ENCODE peak calls at places on chromosomes 12 and 14, in ten cellular contexts. H, V, Q, G, L, C, A, W, Y and X are unnamed samples.

GRCh38 chr14:71536015-71536535 is 396.2 kb upstream of the RGS6 start:
- DNase-seq in V (no peak), L (no peak), G (no peak), C (no peak), Y (no peak), H (no peak), Q (no peak), W (no peak), A (no peak), X (no peak)

GRCh38 chr14:80212025-80212402 is 710 bp upstream of the DIO2 start:
- DNase-seq in Y (no peak), A (no peak), W (no peak), Q (no peak), L (no peak), V (peak; percentile 49), H (no peak), G (peak; percentile 87), C (no peak), X (no peak)

GRCh38 chr14:23525611-23526010 is 26.0 kb downstream of the ZFHX2 start:
- DNase-seq in A (no peak), G (no peak), Q (no peak), L (no peak), C (peak; percentile 21), V (no peak), Y (no peak), H (no peak), W (no peak), X (no peak)

GRCh38 chr12:116687888-116688287 is 50.0 kb downstream of the SPRING1 start:
- DNase-seq in Y (no peak), Q (peak; percentile 41), G (peak; percentile 76), L (peak; percentile 45), A (peak; percentile 86), W (no peak), H (no peak), C (peak; percentile 59), V (peak; percentile 43), X (no peak)

GRCh38 chr14:103702497-103703432 is 12.5 kb downstream of the XRCC3 start:
- DNase-seq in L (no peak), Q (no peak), W (no peak), Y (no peak), H (no peak), V (no peak), A (no peak), C (no peak), G (no peak), X (no peak)

GRCh38 chr14:36723551-36723950 is 61.9 kb downstream of the PAX9 start:
- DNase-seq in H (no peak), G (no peak), V (no peak), Y (no peak), W (no peak), L (no peak), C (no peak), Q (no peak), A (no peak), X (no peak)

GRCh38 chr12:113479578-113480335 is 8.1 kb upstream of the LHX5 start:
- DNase-seq in V (peak; percentile 15), Q (no peak), L (peak; percentile 98), G (no peak), A (peak; percentile 91), H (peak; percentile 81), C (peak; percentile 82), W (no peak), Y (no peak), X (no peak)

GRCh38 chr14:98514016-98514415 is 758.0 kb downstream of the BCL11B start:
- DNase-seq in C (no peak), V (no peak), L (no peak), A (no peak), W (no peak), Y (no peak), Q (no peak), G (no peak), H (no peak), X (no peak)

GRCh38 chr12:42483534-42483857 is 106.0 kb downstream of the PRICKLE1 start:
- DNase-seq in L (peak; percentile 71), W (no peak), V (no peak), Y (no peak), G (no peak), Q (peak; percentile 39), A (no peak), C (peak; percentile 51), H (peak; percentile 52), X (peak; percentile 25)

GRCh38 chr12:112018571-112019237 is 5.5 kb downstream of the ERP29 start:
- DNase-seq in Q (no peak), A (no peak), H (no peak), V (peak; percentile 85), W (no peak), G (no peak), Y (no peak), C (no peak), L (no peak), X (no peak)

GRCh38 chr12:88339966-88340365 is 197.9 kb downstream of the TMTC3 start:
- DNase-seq in H (no peak), C (no peak), G (no peak), L (no peak), V (peak; percentile 72), Q (no peak), A (no peak), Y (no peak), W (no peak), X (no peak)

GRCh38 chr12:52608826-52609630 is 7.8 kb upstream of the KRT72 start:
- DNase-seq in H (no peak), W (no peak), Q (no peak), Y (no peak), G (no peak), L (no peak), C (no peak), A (no peak), V (no peak), X (no peak)

GRCh38 chr12:42910656-42911055 is 321.1 kb upstream of the PRICKLE1 start:
- DNase-seq in C (no peak), W (no peak), G (no peak), H (no peak), L (no peak), Q (no peak), A (no peak), V (no peak), Y (no peak), X (no peak)

GRCh38 chr12:130838951-130839769 is at the start of gene STX2:
- DNase-seq in Q (peak; percentile 97), V (peak; percentile 75), Y (peak; percentile 62), G (peak; percentile 86), A (peak; percentile 78), W (no peak), C (peak; percentile 97), H (peak; percentile 83), L (peak; percentile 94), X (peak; percentile 70)

GRCh38 chr12:81758421-81759214 is 532 bp downstream of the PPFIA2 start:
- DNase-seq in G (peak; percentile 5), Y (no peak), H (peak; percentile 24), C (no peak), Q (peak; percentile 38), V (peak; percentile 37), W (no peak), A (peak; percentile 45), L (peak; percentile 49), X (no peak)

DNA sequence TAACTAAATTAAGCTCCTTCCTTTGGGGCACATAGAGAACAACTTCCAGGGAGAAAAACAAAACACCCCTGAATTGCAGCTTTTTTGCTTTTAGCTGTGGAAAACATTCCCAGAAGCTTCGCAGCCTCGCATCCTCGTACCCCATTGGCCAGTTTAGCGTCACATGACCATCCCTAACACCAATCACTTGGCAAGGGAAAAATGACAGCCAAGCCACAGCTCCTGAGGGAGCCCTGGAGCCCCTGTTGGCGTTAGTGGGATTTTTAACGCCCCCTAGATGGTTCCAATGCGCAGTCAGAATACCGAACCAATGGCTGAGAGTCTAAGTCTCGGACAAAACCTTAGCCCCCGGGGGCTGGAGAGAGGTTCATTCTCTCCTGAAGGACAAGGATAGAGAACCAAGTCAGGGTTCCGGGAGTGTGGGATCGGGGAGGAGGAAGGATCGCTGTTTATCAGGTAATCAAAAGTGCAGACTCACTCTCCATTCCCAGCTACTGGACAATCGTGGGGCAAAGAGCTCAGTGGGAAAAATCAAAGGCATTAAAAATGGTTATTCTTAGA is 135.6 kb upstream of the HIF1A start:
- DNase-seq in Y (no peak), L (no peak), Q (peak; percentile 85), V (no peak), C (peak; percentile 83), W (no peak), H (no peak), G (peak; percentile 96), A (no peak), X (peak; percentile 13)
- TF ChIP-seq CTCF in Y (no peak), L (no peak), Q (no peak), V (no peak), C (peak; percentile 29), W (no peak), H (no peak), G (peak; percentile 36), A (no peak), X (no peak)

GRCh38 chr12:120775862-120776552 is 50.4 kb downstream of the ACADS start:
- DNase-seq in V (no peak), G (no peak), Q (no peak), W (no peak), A (no peak), L (no peak), Y (no peak), H (no peak), C (no peak), X (no peak)
- TF ChIP-seq CTCF in V (no peak), G (no peak), Q (no peak), W (no peak), A (no peak), L (peak; percentile 28), Y (no peak), H (peak; percentile 24), C (no peak), X (no peak)

DNA sequence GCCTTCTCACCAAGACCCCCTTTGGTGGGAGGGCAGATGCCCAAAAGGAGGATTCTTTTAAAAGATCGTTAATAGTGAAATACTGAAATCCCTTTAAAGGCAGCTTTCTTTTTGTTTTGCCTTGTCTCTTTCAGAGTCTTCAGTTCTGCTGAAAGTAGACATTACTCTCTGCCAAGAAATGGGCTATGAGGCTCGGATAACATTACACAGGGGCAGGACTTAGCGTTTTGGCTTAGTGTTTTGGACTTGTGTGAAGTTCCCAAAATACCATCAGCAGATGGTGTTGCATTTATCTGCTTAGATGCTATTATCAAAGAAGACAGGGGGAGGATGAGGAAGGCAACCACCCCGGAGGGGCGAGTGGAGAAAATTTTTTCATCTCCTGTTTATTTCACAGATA is 88.3 kb upstream of the METAP2 start:
- DNase-seq in C (no peak), V (peak; percentile 54), W (no peak), H (no peak), A (no peak), Q (no peak), Y (no peak), L (no peak), G (no peak), X (no peak)
- TF ChIP-seq CTCF in C (no peak), V (no peak), W (no peak), H (no peak), A (no peak), Q (no peak), Y (no peak), L (no peak), G (no peak), X (no peak)

GRCh38 chr14:75060420-75060819 is 3.4 kb downstream of the ACYP1 start:
- DNase-seq in L (no peak), V (no peak), G (no peak), A (no peak), W (no peak), C (no peak), Y (no peak), Q (no peak), H (no peak), X (no peak)
- TF ChIP-seq CTCF in L (no peak), V (no peak), G (no peak), A (no peak), W (no peak), C (no peak), Y (no peak), Q (no peak), H (no peak), X (no peak)